ENCODE peak calls at places on chromosome 18, in eight cellular contexts. E is astrocyte, G is OCI-LY7, D is progenitor cell of endocrine pancreas, Z is cardiac muscle cell, C is bronchial epithelial cell, M is omental fat pad, S is uterus. H is an unnamed sample.

GRCh38 chr18:40926679-40927078 is 1028.4 kb upstream of the PIK3C3 start:
- DNase-seq in E (peak; percentile 28), G (no peak), D (no peak), Z (no peak), C (no peak), M (no peak), S (no peak), H (peak; percentile 33)

GRCh38 chr18:78984941-78985784 is 5.5 kb downstream of the SALL3 start:
- DNase-seq in E (no peak), G (peak; percentile 53), D (no peak), Z (peak; percentile 51), C (peak; percentile 38), M (no peak), S (no peak), H (no peak)

GRCh38 chr18:111292-112014 is 46.9 kb upstream of the USP14 start:
- DNase-seq in E (peak; percentile 11), G (no peak), D (peak; percentile 78), Z (peak; percentile 64), C (peak; percentile 81), M (no peak), S (peak; percentile 73), H (peak; percentile 50)

GRCh38 chr18:47968006-47968676 is 37.7 kb upstream of the SMAD2 start:
- DNase-seq in E (peak; percentile 77), G (no peak), D (no peak), Z (peak; percentile 72), C (no peak), M (no peak), S (no peak), H (no peak)

GRCh38 chr18:51162617-51163016 is 34.9 kb downstream of the MEX3C start:
- DNase-seq in E (no peak), G (no peak), D (no peak), Z (no peak), C (no peak), M (no peak), S (no peak), H (no peak)

GRCh38 chr18:39435209-39435608 is 1869.6 kb upstream of the CELF4 start:
- DNase-seq in E (no peak), G (no peak), D (no peak), Z (no peak), C (no peak), M (no peak), S (no peak), H (no peak)

GRCh38 chr18:40708726-40709125 is 1246.3 kb upstream of the PIK3C3 start:
- DNase-seq in E (no peak), G (no peak), D (no peak), Z (no peak), C (peak; percentile 3), M (no peak), S (no peak), H (no peak)

GRCh38 chr18:5630057-5630765 is 86.4 kb upstream of the EPB41L3 start:
- DNase-seq in E (no peak), G (no peak), D (peak; percentile 64), Z (peak; percentile 77), C (peak; percentile 13), M (peak; percentile 40), S (peak; percentile 71), H (peak; percentile 77)

GRCh38 chr18:47883771-47884413 is 46.6 kb downstream of the SMAD2 start:
- DNase-seq in E (peak; percentile 81), G (no peak), D (no peak), Z (peak; percentile 54), C (peak; percentile 89), M (no peak), S (no peak), H (no peak)

GRCh38 chr18:12890500-12890899 is 6.5 kb upstream of the PTPN2 start:
- DNase-seq in E (no peak), G (no peak), D (no peak), Z (no peak), C (no peak), M (no peak), S (no peak), H (no peak)

GRCh38 chr18:6747646-6748045 is 18.1 kb downstream of the ARHGAP28 start:
- DNase-seq in E (peak; percentile 93), G (no peak), D (no peak), Z (peak; percentile 85), C (peak; percentile 91), M (no peak), S (no peak), H (no peak)

GRCh38 chr18:78565240-78565639 is 414.4 kb upstream of the SALL3 start:
- DNase-seq in E (no peak), G (no peak), D (no peak), Z (no peak), C (no peak), M (no peak), S (no peak), H (no peak)

GRCh38 chr18:10122116-10122515 is 208.3 kb downstream of the VAPA start:
- DNase-seq in E (peak; percentile 92), G (no peak), D (no peak), Z (peak; percentile 86), C (peak; percentile 81), M (no peak), S (no peak), H (no peak)

GRCh38 chr18:61666876-61667590 is 225.8 kb downstream of the RNF152 start:
- DNase-seq in E (no peak), G (no peak), D (no peak), Z (no peak), C (no peak), M (no peak), S (no peak), H (no peak)

GRCh38 chr18:76212958-76213357 is 282.1 kb downstream of the ZNF516 start:
- DNase-seq in E (no peak), G (peak; percentile 63), D (no peak), Z (no peak), C (no peak), M (no peak), S (no peak), H (no peak)

GRCh38 chr18:12595571-12596255 is 62.2 kb downstream of the SPIRE1 start:
- DNase-seq in E (no peak), G (no peak), D (no peak), Z (no peak), C (no peak), M (no peak), S (no peak), H (no peak)

GRCh38 chr18:39523281-39523680 is 1957.7 kb upstream of the CELF4 start:
- DNase-seq in E (peak; percentile 44), G (no peak), D (no peak), Z (peak; percentile 15), C (peak; percentile 47), M (no peak), S (no peak), H (no peak)

GRCh38 chr18:48991299-48992055 is 40.7 kb upstream of the SMAD7 start:
- DNase-seq in E (no peak), G (peak; percentile 33), D (no peak), Z (no peak), C (no peak), M (no peak), S (no peak), H (no peak)

GRCh38 chr18:13564579-13564978 is 161.8 kb downstream of the FAM210A start:
- DNase-seq in E (no peak), G (no peak), D (no peak), Z (no peak), C (no peak), M (no peak), S (no peak), H (no peak)

GRCh38 chr18:74589820-74590219 is 7.8 kb upstream of the ZNF407 start:
- DNase-seq in E (no peak), G (no peak), D (no peak), Z (no peak), C (no peak), M (no peak), S (no peak), H (no peak)

GRCh38 chr18:12361770-12362378 is 15.2 kb downstream of the AFG3L2 start:
- DNase-seq in E (no peak), G (no peak), D (no peak), Z (peak; percentile 33), C (no peak), M (no peak), S (no peak), H (no peak)

GRCh38 chr18:8359076-8359475 is 250.2 kb upstream of the RAB12 start:
- DNase-seq in E (no peak), G (no peak), D (no peak), Z (no peak), C (no peak), M (no peak), S (no peak), H (no peak)
- TF ChIP-seq CTCF in E (no peak), G (no peak), D (no peak), Z (no peak), C (no peak), M (no peak), S (no peak), H (no peak)

DNA sequence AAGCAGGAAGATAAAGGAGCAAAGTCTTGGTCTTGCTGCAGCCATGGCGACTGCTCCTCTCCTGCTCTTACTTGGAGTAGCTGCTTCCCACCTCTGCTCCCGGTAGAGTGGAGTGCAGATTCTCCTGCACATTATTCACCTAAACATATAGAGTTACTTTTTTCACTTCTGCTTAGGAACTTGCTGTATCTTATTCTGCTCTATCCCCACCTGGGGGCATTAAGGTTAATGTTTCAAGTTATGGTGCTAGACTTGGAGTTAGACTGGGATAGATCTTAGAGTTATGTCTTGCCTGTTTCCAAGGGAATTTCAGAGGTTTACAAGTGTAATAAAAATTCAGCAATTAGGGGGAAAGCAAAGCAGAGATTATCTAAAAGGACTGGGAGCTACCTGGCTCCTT is 144.2 kb downstream of the SETBP1 start:
- DNase-seq in E (no peak), G (no peak), D (no peak), Z (no peak), C (no peak), M (no peak), S (no peak), H (no peak)
- TF ChIP-seq CTCF in E (no peak), G (no peak), D (no peak), Z (no peak), C (no peak), M (no peak), S (no peak), H (no peak)

DNA sequence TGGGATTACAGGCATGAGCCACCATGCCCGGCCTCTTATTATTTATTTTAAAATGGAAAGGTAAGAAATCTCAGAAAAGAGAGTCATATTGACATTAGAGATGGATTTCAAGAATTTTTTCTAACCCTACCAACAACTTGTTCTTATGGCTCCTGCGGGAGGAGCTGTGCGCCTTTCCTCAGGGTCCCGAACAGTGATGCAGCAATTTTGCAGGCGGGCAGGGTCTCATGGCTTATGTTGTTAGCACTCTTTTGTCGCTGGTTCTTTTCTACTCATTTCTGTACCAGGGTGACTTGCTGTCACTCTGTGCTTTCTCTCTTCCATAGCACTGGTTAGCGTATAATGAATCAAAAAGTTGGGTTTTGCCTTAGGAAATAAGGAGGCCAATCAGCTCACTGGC is 148.8 kb upstream of the DLGAP1 start:
- DNase-seq in E (no peak), G (no peak), D (no peak), Z (no peak), C (no peak), M (no peak), S (no peak), H (no peak)
- TF ChIP-seq CTCF in E (no peak), G (peak; percentile 18), D (no peak), Z (no peak), C (no peak), M (no peak), S (no peak), H (no peak)

DNA sequence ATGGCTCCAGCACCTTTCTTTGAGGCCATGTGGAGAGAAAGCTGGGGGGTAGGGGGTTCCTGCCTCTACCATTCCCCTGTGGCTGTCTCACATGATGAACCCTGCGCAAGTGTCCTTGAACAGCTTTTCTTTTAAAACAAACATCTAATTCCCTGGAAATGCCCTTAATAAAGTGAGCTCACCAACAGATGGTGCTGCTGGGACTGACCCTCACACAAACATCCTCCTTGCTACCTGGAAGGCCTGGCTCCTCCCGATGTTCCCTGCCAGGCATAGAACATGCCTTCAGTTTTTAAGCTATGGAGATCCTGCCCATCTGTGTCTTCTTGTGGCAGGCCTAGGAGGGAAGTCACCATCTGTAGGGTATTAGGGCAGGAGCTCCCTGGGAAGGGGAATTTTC is 60.7 kb upstream of the GATA6 start:
- DNase-seq in E (no peak), G (no peak), D (no peak), Z (peak; percentile 29), C (peak; percentile 18), M (no peak), S (no peak), H (no peak)
- TF ChIP-seq CTCF in E (no peak), G (no peak), D (no peak), Z (peak; percentile 26), C (no peak), M (no peak), S (no peak), H (no peak)